ENCODE peak calls at places on chromosomes 7 and 10, in ten cellular contexts. T is T-helper 2 cell; N is activated naive CD4-positive, alpha-beta T cell treated with anti-CD3 and anti-CD28 coated beads for 36 hours; M is AG08395; A is smooth muscle cell of the brain vasculature; P is hepatocyte; B is B cell; R is right lobe of liver; S is ELF-1; Z is A549. Q is an unnamed sample.

GRCh38 chr7:74479066-74479781 is 25.5 kb downstream of the GTF2IRD1 start:
- DNase-seq in B (no peak), A (no peak), R (peak), S (no peak), T (no peak), P (no peak), Z (no peak), N (no peak), M (no peak), Q (no peak)

GRCh38 chr10:57979466-57979865 is 288.2 kb downstream of the IPMK start:
- DNase-seq in P (peak), A (no peak), B (no peak), T (no peak), Z (no peak), M (no peak), S (no peak), R (no peak), N (no peak), Q (peak)

GRCh38 chr10:112140110-112140755 is 43.3 kb downstream of the GPAM start:
- DNase-seq in Z (peak), R (peak), M (peak), A (peak), T (peak), S (peak), P (peak), B (peak), N (peak), Q (peak)

GRCh38 chr10:118698421-118698820 is 56.3 kb downstream of the CACUL1 start:
- DNase-seq in T (peak), M (peak), R (no peak), A (peak), Z (peak), B (no peak), P (peak), S (peak), N (peak), Q (peak)

GRCh38 chr10:121753726-121754476 is 155.7 kb upstream of the FGFR2 start:
- DNase-seq in A (peak), T (no peak), S (no peak), Z (peak), N (peak), B (no peak), M (peak), R (no peak), P (no peak), Q (peak)

GRCh38 chr10:110612629-110613028 is 31.5 kb upstream of the RBM20 start:
- DNase-seq in R (no peak), P (no peak), B (no peak), N (no peak), T (no peak), A (no peak), S (no peak), M (no peak), Z (no peak), Q (no peak)

GRCh38 chr7:70573202-70573810 is 558.6 kb upstream of the GALNT17 start:
- DNase-seq in Z (no peak), P (no peak), B (no peak), S (no peak), N (no peak), T (no peak), A (no peak), M (no peak), R (no peak), Q (no peak)

GRCh38 chr10:3497581-3497980 is 287.4 kb downstream of the KLF6 start:
- DNase-seq in R (no peak), B (no peak), S (no peak), T (no peak), Z (no peak), M (no peak), P (no peak), A (no peak), N (no peak), Q (no peak)

GRCh38 chr10:22437620-22438588 is 92.6 kb downstream of the SPAG6 start:
- DNase-seq in Z (no peak), M (no peak), R (no peak), A (no peak), T (peak), P (peak), B (no peak), S (no peak), N (peak), Q (no peak)

GRCh38 chr10:14602807-14603538 is 171.7 kb downstream of the FAM107B start:
- DNase-seq in A (no peak), P (no peak), R (no peak), T (no peak), N (no peak), B (no peak), S (no peak), M (no peak), Z (no peak), Q (no peak)

GRCh38 chr10:126252884-126253612 is 135.2 kb downstream of the ADAM12 start:
- DNase-seq in B (no peak), M (peak), P (peak), Z (peak), R (no peak), N (no peak), S (no peak), T (no peak), A (peak), Q (peak)

GRCh38 chr7:29194206-29194593 is 375 bp upstream of the CHN2 start:
- DNase-seq in N (no peak), M (no peak), S (no peak), Z (no peak), P (peak), B (peak), A (no peak), R (no peak), T (peak), Q (no peak)

GRCh38 chr10:72260215-72260587 is 13.5 kb upstream of the DDIT4 start:
- DNase-seq in Z (no peak), P (no peak), T (no peak), M (no peak), N (no peak), B (no peak), R (peak), S (no peak), A (no peak), Q (no peak)

GRCh38 chr10:86203162-86203905 is 163.3 kb downstream of the GRID1 start:
- DNase-seq in P (peak), R (no peak), B (no peak), M (peak), N (peak), T (no peak), Z (peak), A (no peak), S (peak), Q (no peak)

GRCh38 chr7:66099551-66100407 is 14.9 kb upstream of the CRCP start:
- DNase-seq in B (peak), N (peak), A (no peak), M (peak), R (peak), S (peak), P (peak), Z (peak), T (no peak), Q (peak)

GRCh38 chr7:110771717-110772116 is 319.2 kb upstream of the LRRN3 start:
- DNase-seq in P (no peak), N (no peak), T (no peak), R (no peak), A (no peak), B (no peak), M (no peak), S (no peak), Z (no peak), Q (no peak)

GRCh38 chr10:43384252-43385221 is 13.1 kb downstream of the FXYD4 start:
- DNase-seq in N (no peak), B (no peak), M (no peak), T (no peak), A (no peak), R (no peak), S (no peak), P (no peak), Z (peak), Q (no peak)

GRCh38 chr7:28542410-28542809 is 130.1 kb downstream of the CREB5 start:
- DNase-seq in M (no peak), P (no peak), N (no peak), T (no peak), B (no peak), A (no peak), Z (no peak), S (no peak), R (no peak), Q (no peak)

GRCh38 chr7:154975984-154976383 is 26.9 kb downstream of the PAXIP1 start:
- DNase-seq in S (no peak), R (no peak), N (no peak), B (no peak), Z (no peak), A (no peak), M (no peak), P (no peak), T (no peak), Q (no peak)

GRCh38 chr7:81802251-81802650 is 32.4 kb upstream of the HGF start:
- DNase-seq in A (no peak), S (no peak), P (no peak), R (no peak), M (no peak), B (no peak), Z (no peak), T (no peak), N (no peak), Q (no peak)

GRCh38 chr7:134669845-134670373 is 23.3 kb downstream of the BPGM start:
- DNase-seq in S (no peak), R (no peak), M (peak), N (peak), P (peak), B (peak), A (no peak), Z (peak), T (peak), Q (peak)

GRCh38 chr10:103592186-103593021 is 98.9 kb downstream of the NEURL1 start:
- DNase-seq in S (peak), R (no peak), B (peak), P (peak), Z (peak), N (peak), T (peak), M (peak), A (no peak), Q (no peak)

GRCh38 chr10:33377658-33378025 is 43.2 kb upstream of the NRP1 start:
- DNase-seq in N (no peak), B (no peak), A (no peak), T (no peak), Z (no peak), S (no peak), M (no peak), P (no peak), R (no peak), Q (peak)

GRCh38 chr7:81120141-81120540 is 201.3 kb upstream of the SEMA3C start:
- DNase-seq in T (no peak), Z (no peak), B (no peak), N (no peak), S (no peak), P (no peak), M (no peak), R (no peak), A (no peak), Q (no peak)